ENCODE peak calls at places on chromosomes 7 and 10, in ten cellular contexts. O is brain microvascular endothelial cell; K is CD8-positive, alpha-beta T cell; J is endothelial cell; Y is HepG2; G is uterus; A is spleen; B is stomach; F is psoas muscle; W is mucosa of descending colon. H is an unnamed sample.

GRCh38 chr10:101076630-101077029 is 14.8 kb downstream of the KAZALD1 start:
- DNase-seq in O (no peak), K (no peak), J (no peak), Y (no peak), G (no peak), A (no peak), B (no peak), F (no peak), W (no peak), H (no peak)

GRCh38 chr7:151070573-151070960 is 10.0 kb downstream of the FASTK start:
- DNase-seq in O (no peak), K (no peak), J (no peak), Y (no peak), G (no peak), A (no peak), B (no peak), F (no peak), W (no peak), H (no peak)

GRCh38 chr10:44950326-44951225 is 9.0 kb upstream of the RASSF4 start:
- DNase-seq in O (no peak), K (no peak), J (no peak), Y (no peak), G (no peak), A (peak; percentile 61), B (no peak), F (no peak), W (no peak), H (no peak)

GRCh38 chr7:46072722-46073121 is 151.7 kb upstream of the IGFBP3 start:
- DNase-seq in O (no peak), K (no peak), J (no peak), Y (no peak), G (no peak), A (no peak), B (no peak), F (no peak), W (no peak), H (no peak)

GRCh38 chr7:158302274-158303070 is 285.2 kb downstream of the PTPRN2 start:
- DNase-seq in O (no peak), K (no peak), J (no peak), Y (no peak), G (no peak), A (peak; percentile 50), B (peak; percentile 13), F (no peak), W (no peak), H (no peak)

GRCh38 chr7:36289833-36290661 is 99.6 kb upstream of the ANLN start:
- DNase-seq in O (no peak), K (no peak), J (no peak), Y (peak; percentile 99), G (no peak), A (no peak), B (peak; percentile 79), F (no peak), W (no peak), H (no peak)

GRCh38 chr7:47950714-47951113 is 2.4 kb upstream of the PKD1L1 start:
- DNase-seq in O (no peak), K (no peak), J (no peak), Y (no peak), G (no peak), A (no peak), B (peak; percentile 45), F (no peak), W (peak; percentile 77), H (no peak)

GRCh38 chr7:156102267-156102666 is 290.0 kb upstream of the SHH start:
- DNase-seq in O (no peak), K (no peak), J (no peak), Y (no peak), G (no peak), A (no peak), B (no peak), F (no peak), W (no peak), H (no peak)

GRCh38 chr7:149237502-149237901 is 1.9 kb upstream of the ZNF212 start:
- DNase-seq in O (no peak), K (no peak), J (no peak), Y (no peak), G (no peak), A (no peak), B (no peak), F (no peak), W (no peak), H (no peak)

GRCh38 chr10:25758511-25758910 is 175.5 kb upstream of the MYO3A start:
- DNase-seq in O (no peak), K (no peak), J (no peak), Y (no peak), G (no peak), A (no peak), B (no peak), F (no peak), W (no peak), H (no peak)

GRCh38 chr10:25756784-25757183 is 177.2 kb upstream of the MYO3A start:
- DNase-seq in O (no peak), K (no peak), J (no peak), Y (no peak), G (no peak), A (no peak), B (no peak), F (no peak), W (no peak), H (no peak)

GRCh38 chr10:25753776-25754175 is 180.3 kb upstream of the MYO3A start:
- DNase-seq in O (no peak), K (no peak), J (no peak), Y (no peak), G (no peak), A (no peak), B (no peak), F (no peak), W (no peak), H (no peak)

GRCh38 chr10:25761937-25762336 is 172.1 kb upstream of the MYO3A start:
- DNase-seq in O (no peak), K (no peak), J (no peak), Y (no peak), G (no peak), A (no peak), B (no peak), F (no peak), W (no peak), H (no peak)

DNA sequence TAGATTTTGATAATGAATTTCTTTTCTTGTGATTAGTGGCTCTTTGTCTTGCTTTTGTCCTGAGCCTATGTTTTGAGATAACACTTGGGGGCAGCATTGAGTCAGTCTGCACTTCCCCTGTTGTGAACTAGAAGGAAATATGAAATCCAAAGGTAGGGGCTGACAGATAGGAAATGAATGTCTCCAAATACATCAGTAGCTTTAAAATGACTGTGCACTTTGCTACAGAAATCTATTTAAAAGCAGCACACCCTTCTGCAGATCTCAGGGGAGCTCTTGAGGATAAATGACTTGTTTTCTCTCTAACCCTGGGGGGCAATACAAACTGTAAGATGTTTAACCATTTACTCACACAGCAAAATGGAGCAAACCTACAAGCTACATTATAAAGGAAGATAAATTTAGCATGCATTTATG is 176.0 kb upstream of the MYO3A start:
- DNase-seq in O (peak; percentile 40), K (no peak), J (peak; percentile 46), Y (peak; percentile 10), G (no peak), A (no peak), B (no peak), F (no peak), W (no peak), H (no peak)
- TF ChIP-seq CTCF in O (no peak), K (no peak), J (peak; percentile 60), Y (peak; percentile 63), G (no peak), A (no peak), B (peak; percentile 36), F (peak; percentile 26), W (no peak), H (peak; percentile 84)

DNA sequence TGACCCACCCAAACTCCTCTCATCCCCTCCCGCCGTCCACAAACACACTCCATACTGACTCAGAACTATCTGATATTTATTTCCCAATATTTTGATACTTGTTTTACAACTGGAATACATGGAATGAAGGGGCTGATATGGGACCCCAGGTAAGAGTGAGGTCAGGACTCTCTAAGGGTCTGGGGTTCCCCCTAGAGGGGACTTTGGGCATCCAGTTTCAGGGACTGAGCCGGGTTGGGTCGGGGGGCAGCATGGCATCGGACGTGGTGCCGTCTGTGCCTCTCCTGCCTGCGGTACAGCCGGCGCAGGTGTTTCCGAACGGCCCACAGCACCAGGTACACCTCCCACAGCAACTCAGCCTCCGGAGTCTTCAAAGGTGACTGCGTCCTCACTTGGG is 7.5 kb downstream of the SPACDR start:
- DNase-seq in O (no peak), K (no peak), J (no peak), Y (no peak), G (no peak), A (no peak), B (no peak), F (no peak), W (no peak), H (no peak)
- TF ChIP-seq CTCF in O (peak; percentile 21), K (no peak), J (no peak), Y (peak; percentile 21), G (no peak), A (no peak), B (no peak), F (no peak), W (no peak), H (no peak)

DNA sequence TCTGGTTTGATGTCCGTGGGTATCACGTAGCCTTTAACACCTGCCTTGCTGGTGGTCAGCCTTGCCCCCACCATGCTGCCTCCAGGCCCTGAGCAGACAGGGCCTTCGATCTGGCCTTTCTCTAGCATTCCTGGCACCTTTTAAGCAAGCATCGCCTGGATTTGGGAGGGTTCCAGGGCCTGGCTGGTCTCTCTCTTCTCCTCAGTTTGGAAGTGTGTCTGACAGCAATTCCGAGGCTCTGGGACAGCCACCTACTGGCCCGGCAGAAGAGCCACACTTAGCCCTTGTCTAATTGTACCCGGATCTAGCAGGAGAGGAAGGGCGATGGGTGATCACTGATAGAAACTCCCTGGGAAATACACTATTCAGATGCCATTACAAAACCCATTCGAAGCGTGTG is 441.3 kb upstream of the MKI67 start:
- DNase-seq in O (no peak), K (no peak), J (no peak), Y (no peak), G (no peak), A (no peak), B (no peak), F (no peak), W (no peak), H (no peak)
- TF ChIP-seq CTCF in O (no peak), K (no peak), J (peak; percentile 29), Y (no peak), G (no peak), A (no peak), B (no peak), F (no peak), W (no peak), H (no peak)

GRCh38 chr7:3696113-3696512 is 395.1 kb downstream of the SDK1 start:
- DNase-seq in O (no peak), K (no peak), J (no peak), Y (no peak), G (no peak), A (no peak), B (no peak), F (no peak), W (no peak), H (no peak)

GRCh38 chr7:3691478-3692151 is 390.6 kb downstream of the SDK1 start:
- DNase-seq in O (no peak), K (no peak), J (no peak), Y (no peak), G (no peak), A (no peak), B (no peak), F (no peak), W (no peak), H (no peak)

GRCh38 chr7:3697472-3697871 is 396.4 kb downstream of the SDK1 start:
- DNase-seq in O (no peak), K (no peak), J (no peak), Y (no peak), G (no peak), A (no peak), B (no peak), F (no peak), W (no peak), H (no peak)

GRCh38 chr7:3695602-3696001 is 394.6 kb downstream of the SDK1 start:
- DNase-seq in O (no peak), K (no peak), J (no peak), Y (no peak), G (no peak), A (no peak), B (no peak), F (no peak), W (no peak), H (no peak)
- TF ChIP-seq CTCF in O (peak; percentile 46), K (no peak), J (no peak), Y (peak; percentile 27), G (no peak), A (no peak), B (peak; percentile 34), F (no peak), W (no peak), H (no peak)

H was measured in progenitor cell of endocrine pancreas.